ENCODE peak calls at places on chromosomes 4 and X, in seven cellular contexts. K is astrocyte, X is endothelial cell of umbilical vein, A is K562, T is MM.1S, G is DND-41, N is GM23248. I is an unnamed sample.

GRCh38 chrX:22634081-22634480 is 361.4 kb downstream of the CBLL2 start:
- DNase-seq in T (no peak), G (no peak), K (peak; percentile 85), X (no peak), N (peak; percentile 91), A (no peak), I (peak; percentile 11)

GRCh38 chrX:48617542-48618340 is 20.4 kb downstream of the WDR13 start:
- DNase-seq in N (peak; percentile 33), T (no peak), A (peak; percentile 25), X (peak; percentile 16), G (no peak), K (peak; percentile 4), I (peak; percentile 24)

GRCh38 chrX:44489515-44489914 is 53.1 kb downstream of the FUNDC1 start:
- DNase-seq in G (no peak), N (no peak), T (no peak), K (no peak), X (no peak), A (no peak), I (no peak)

GRCh38 chrX:81316163-81316562 is 114.3 kb downstream of the SH3BGRL start:
- DNase-seq in X (no peak), K (peak; percentile 43), N (peak; percentile 23), T (no peak), A (no peak), G (no peak), I (no peak)

GRCh38 chrX:127558811-127559210 is 493.4 kb downstream of the ACTRT1 start:
- DNase-seq in T (no peak), G (no peak), X (no peak), K (no peak), N (no peak), A (no peak), I (no peak)

GRCh38 chrX:70498129-70498528 is 53.5 kb downstream of the DLG3 start:
- DNase-seq in X (no peak), A (no peak), K (no peak), T (peak; percentile 49), G (no peak), N (no peak), I (no peak)

GRCh38 chrX:125210146-125210545 is 109.5 kb upstream of the TEX13C start:
- DNase-seq in N (no peak), K (no peak), T (no peak), A (no peak), G (no peak), X (no peak), I (no peak)

GRCh38 chrX:74371399-74371798 is 49.9 kb upstream of the SLC16A2 start:
- DNase-seq in T (no peak), X (no peak), G (no peak), K (no peak), N (peak; percentile 21), A (no peak), I (peak; percentile 48)

GRCh38 chr4:148254818-148255366 is 187.3 kb downstream of the NR3C2 start:
- DNase-seq in T (no peak), G (no peak), A (no peak), N (no peak), X (peak; percentile 20), K (no peak), I (no peak)

GRCh38 chr4:92600638-92601037 is 296.9 kb downstream of the GRID2 start:
- DNase-seq in X (no peak), K (no peak), N (no peak), G (no peak), A (no peak), T (no peak), I (no peak)

GRCh38 chrX:16882188-16882587 is 12.0 kb upstream of the RBBP7 start:
- DNase-seq in N (peak; percentile 47), A (no peak), T (peak; percentile 56), X (peak; percentile 17), K (no peak), G (peak; percentile 28), I (peak; percentile 33)

GRCh38 chrX:134443461-134443860 is 16.5 kb upstream of the HPRT1 start:
- DNase-seq in N (no peak), A (no peak), X (no peak), K (no peak), T (no peak), G (no peak), I (no peak)

GRCh38 chr4:139595989-139596679 is 40.1 kb upstream of the SETD7 start:
- DNase-seq in A (no peak), G (no peak), T (no peak), N (peak; percentile 78), X (no peak), K (peak; percentile 34), I (peak; percentile 45)

GRCh38 chr4:8616831-8617230 is 24.3 kb downstream of the CPZ start:
- DNase-seq in K (no peak), G (no peak), X (no peak), T (no peak), A (no peak), N (no peak), I (no peak)

GRCh38 chrX:120797201-120797938 is 78.3 kb downstream of the CT47B1 start:
- DNase-seq in N (no peak), X (peak; percentile 78), A (no peak), G (no peak), T (no peak), K (peak; percentile 37), I (peak; percentile 49)

GRCh38 chrX:119736206-119736764 is 22.1 kb upstream of the SOWAHD start:
- DNase-seq in K (no peak), A (no peak), X (no peak), N (no peak), G (no peak), T (no peak), I (no peak)

GRCh38 chr4:69860007-69860406 is at the start of gene SULT1E1:
- DNase-seq in G (no peak), K (peak; percentile 47), N (no peak), A (no peak), X (peak; percentile 28), T (no peak), I (peak; percentile 82)

GRCh38 chr4:123672987-123673386 is 276.4 kb downstream of the SPRY1 start:
- DNase-seq in A (no peak), G (no peak), K (peak; percentile 74), N (peak; percentile 47), X (no peak), T (no peak), I (peak; percentile 61)

GRCh38 chr4:112951362-112951962 is 98.0 kb upstream of the ANK2 start:
- DNase-seq in K (peak; percentile 2), X (peak; percentile 39), A (no peak), N (peak; percentile 52), T (peak; percentile 24), G (no peak), I (peak; percentile 19)

GRCh38 chrX:56974408-56974807 is 20.9 kb downstream of the SPIN3 start:
- DNase-seq in G (no peak), N (no peak), A (no peak), X (no peak), T (no peak), K (no peak), I (no peak)

GRCh38 chr4:158938462-158939044 is 164.3 kb upstream of the RAPGEF2 start:
- DNase-seq in X (no peak), T (no peak), G (no peak), N (peak; percentile 40), K (peak; percentile 57), A (no peak), I (peak; percentile 69)

GRCh38 chr4:41057456-41057855 is 156.9 kb downstream of the APBB2 start:
- DNase-seq in A (no peak), K (peak; percentile 75), X (no peak), T (no peak), N (peak; percentile 33), G (no peak), I (no peak)

GRCh38 chrX:23959781-23960180 is 52.0 kb downstream of the CXorf58 start:
- DNase-seq in K (no peak), A (no peak), G (peak; percentile 10), N (no peak), X (no peak), T (no peak), I (no peak)

DNA sequence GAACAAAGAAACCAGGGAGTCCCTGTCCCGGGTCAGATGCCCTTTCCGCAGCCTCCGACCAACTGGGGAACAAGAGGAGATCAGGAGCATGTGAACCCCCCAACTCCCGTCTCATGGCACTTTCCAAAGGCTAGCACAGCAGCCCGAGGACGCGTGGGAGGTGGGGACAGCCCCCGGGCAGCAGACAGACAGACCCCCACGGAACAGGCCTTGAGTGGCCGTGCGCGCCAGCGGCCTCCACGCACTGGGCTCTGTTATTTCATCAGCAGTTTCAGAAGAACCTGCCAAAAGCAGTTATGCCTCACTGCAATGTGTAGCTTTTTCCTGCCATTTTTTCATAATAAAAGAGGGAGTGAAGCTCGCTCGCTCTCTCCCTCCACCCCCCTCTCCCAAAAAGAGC is 349 bp upstream of the FGF16 start:
- DNase-seq in N (peak; percentile 57), A (no peak), X (peak; percentile 36), G (no peak), K (no peak), T (no peak), I (no peak)
- TF ChIP-seq EZH2 in N (no peak), A (no peak), X (no peak), G (no peak), K (no peak), T (no peak), I (no peak)

GRCh38 chrX:154308108-154308946 is 12.7 kb downstream of the TKTL1 start:
- DNase-seq in X (peak; percentile 53), K (no peak), A (peak; percentile 67), G (peak; percentile 77), T (peak; percentile 49), N (peak; percentile 40), I (peak; percentile 28)
- H2AFZ ChIP-seq in X (no peak overlapping the region), K (no peak overlapping the region), A (peak overlapping the region; percentile 48), G (no peak overlapping the region), T (peak overlapping the region; percentile 30), N (no peak overlapping the region), I (no peak overlapping the region)

DNA sequence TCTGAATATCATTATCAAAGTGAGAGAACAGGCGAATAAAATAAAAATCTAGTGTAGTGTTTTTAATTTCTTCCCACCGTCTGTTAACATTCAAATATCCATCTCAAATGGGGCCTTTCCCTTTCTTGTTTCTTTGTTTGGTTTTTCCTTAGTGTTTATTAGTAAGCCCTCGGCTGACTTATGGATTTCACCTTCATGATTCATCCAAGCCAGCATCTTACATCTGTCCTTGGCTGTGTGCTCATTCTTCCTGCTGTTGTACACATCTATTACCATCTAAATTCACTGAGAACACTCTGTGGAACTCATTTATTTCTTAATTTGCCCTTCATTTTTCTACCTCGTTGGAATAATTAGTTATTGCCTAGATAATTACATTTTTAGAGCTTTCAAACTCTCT is 84.8 kb downstream of the SPCS3 start:
- DNase-seq in N (peak; percentile 76), G (no peak), T (no peak), A (no peak), X (no peak), K (peak; percentile 53), I (peak; percentile 57)
- H3K27ac ChIP-seq in N (no peak overlapping the region), G (no peak overlapping the region), T (no peak overlapping the region), A (no peak overlapping the region), X (no peak overlapping the region), K (no peak overlapping the region), I (no peak overlapping the region)

DNA sequence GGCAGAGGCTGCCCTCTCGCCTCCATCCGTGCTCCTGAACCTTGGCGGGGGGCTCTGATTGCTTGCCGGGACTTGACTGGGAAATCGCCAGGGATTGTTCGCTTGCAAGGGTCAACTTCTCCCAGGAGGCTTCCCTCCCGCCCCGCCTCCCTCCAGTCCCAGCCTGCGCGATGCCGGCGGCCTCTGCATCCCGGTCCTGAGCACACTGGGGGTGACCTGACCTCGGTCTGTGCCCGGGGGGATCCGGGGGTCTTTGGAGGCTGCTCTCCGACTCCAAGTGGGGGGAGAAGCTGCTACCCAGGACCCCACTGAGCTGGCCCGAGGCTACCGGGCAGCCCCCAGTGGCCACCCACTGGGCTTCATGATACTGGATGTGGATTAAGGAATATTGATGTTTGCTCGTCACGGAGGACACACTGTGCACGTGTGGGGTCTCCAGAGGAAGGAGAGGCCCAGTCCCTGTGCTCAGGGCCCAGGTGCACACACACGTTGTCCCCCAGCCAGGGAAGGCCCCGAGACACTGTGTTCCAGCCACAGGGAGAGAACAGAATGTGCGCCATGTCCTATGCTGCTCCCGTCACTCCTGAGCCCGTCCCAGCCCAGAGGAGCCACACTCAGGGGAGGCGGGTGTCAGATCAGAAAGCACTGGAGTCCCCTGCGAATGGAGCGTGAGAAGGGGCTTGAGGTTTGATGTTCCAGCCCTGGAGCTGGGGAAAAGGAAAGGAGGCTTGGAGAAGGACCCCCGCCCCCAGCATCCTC is 55.9 kb upstream of the NKX1-1 start:
- DNase-seq in A (no peak), T (no peak), N (no peak), X (no peak), K (no peak), G (no peak), I (no peak)
- TF ChIP-seq EZH2 in A (no peak), T (no peak), N (no peak), X (no peak), K (no peak), G (no peak), I (no peak)

I was measured in fibroblast of lung.